ENCODE peak calls at places on chromosome 9, in ten cellular contexts. One of them, this sample, is unnamed.

GRCh38 chr9:134276463-134277245 is 49.6 kb upstream of the RXRA start:
- DNase-seq in mammary epithelial cell: no peak
- DNase-seq in activated CD4-positive, alpha-beta T cell treated with anti-CD3 and anti-CD28 coated beads for 24 hours: no peak
- DNase-seq in NCI-H1105: no peak
- DNase-seq in Panc1: no peak
- DNase-seq in heart right ventricle: no peak
- DNase-seq in NCI-H1048: no peak
- DNase-seq in posterior vena cava: no peak
- DNase-seq in GM12864: no peak
- DNase-seq in foreskin melanocyte: no peak
- DNase-seq in this sample: no peak

GRCh38 chr9:115992834-115993233 is 160.8 kb upstream of the PAPPA start:
- DNase-seq in mammary epithelial cell: peak; percentile 19
- DNase-seq in activated CD4-positive, alpha-beta T cell treated with anti-CD3 and anti-CD28 coated beads for 24 hours: no peak
- DNase-seq in NCI-H1105: no peak
- DNase-seq in Panc1: no peak
- DNase-seq in heart right ventricle: no peak
- DNase-seq in NCI-H1048: no peak
- DNase-seq in posterior vena cava: no peak
- DNase-seq in GM12864: no peak
- DNase-seq in foreskin melanocyte: no peak
- DNase-seq in this sample: no peak

GRCh38 chr9:90300901-90301688 is 341.5 kb downstream of the DIRAS2 start:
- DNase-seq in mammary epithelial cell: peak; percentile 86
- DNase-seq in activated CD4-positive, alpha-beta T cell treated with anti-CD3 and anti-CD28 coated beads for 24 hours: no peak
- DNase-seq in NCI-H1105: no peak
- DNase-seq in Panc1: peak; percentile 48
- DNase-seq in heart right ventricle: no peak
- DNase-seq in NCI-H1048: no peak
- DNase-seq in posterior vena cava: peak; percentile 81
- DNase-seq in GM12864: no peak
- DNase-seq in foreskin melanocyte: peak; percentile 70
- DNase-seq in this sample: no peak

GRCh38 chr9:134229466-134230091 is 65.2 kb upstream of the RNU6ATAC start:
- DNase-seq in mammary epithelial cell: no peak
- DNase-seq in activated CD4-positive, alpha-beta T cell treated with anti-CD3 and anti-CD28 coated beads for 24 hours: no peak
- DNase-seq in NCI-H1105: no peak
- DNase-seq in Panc1: no peak
- DNase-seq in heart right ventricle: no peak
- DNase-seq in NCI-H1048: no peak
- DNase-seq in posterior vena cava: no peak
- DNase-seq in GM12864: no peak
- DNase-seq in foreskin melanocyte: no peak
- DNase-seq in this sample: no peak

GRCh38 chr9:89418882-89419641 is 78.9 kb downstream of the SEMA4D start:
- DNase-seq in mammary epithelial cell: no peak
- DNase-seq in activated CD4-positive, alpha-beta T cell treated with anti-CD3 and anti-CD28 coated beads for 24 hours: no peak
- DNase-seq in NCI-H1105: no peak
- DNase-seq in Panc1: no peak
- DNase-seq in heart right ventricle: no peak
- DNase-seq in NCI-H1048: no peak
- DNase-seq in posterior vena cava: no peak
- DNase-seq in GM12864: no peak
- DNase-seq in foreskin melanocyte: no peak
- DNase-seq in this sample: no peak

GRCh38 chr9:120043448-120043847 is 536.5 kb downstream of the CDK5RAP2 start:
- DNase-seq in mammary epithelial cell: peak; percentile 11
- DNase-seq in activated CD4-positive, alpha-beta T cell treated with anti-CD3 and anti-CD28 coated beads for 24 hours: no peak
- DNase-seq in NCI-H1105: no peak
- DNase-seq in Panc1: no peak
- DNase-seq in heart right ventricle: no peak
- DNase-seq in NCI-H1048: no peak
- DNase-seq in posterior vena cava: no peak
- DNase-seq in GM12864: no peak
- DNase-seq in foreskin melanocyte: no peak
- DNase-seq in this sample: no peak

GRCh38 chr9:130181645-130182044 is 9.4 kb downstream of the NCS1 start:
- DNase-seq in mammary epithelial cell: no peak
- DNase-seq in activated CD4-positive, alpha-beta T cell treated with anti-CD3 and anti-CD28 coated beads for 24 hours: no peak
- DNase-seq in NCI-H1105: no peak
- DNase-seq in Panc1: no peak
- DNase-seq in heart right ventricle: no peak
- DNase-seq in NCI-H1048: no peak
- DNase-seq in posterior vena cava: peak; percentile 72
- DNase-seq in GM12864: no peak
- DNase-seq in foreskin melanocyte: no peak
- DNase-seq in this sample: no peak

GRCh38 chr9:96566401-96567202 is 53.0 kb downstream of the CDC14B start:
- DNase-seq in mammary epithelial cell: peak; percentile 51
- DNase-seq in activated CD4-positive, alpha-beta T cell treated with anti-CD3 and anti-CD28 coated beads for 24 hours: peak; percentile 51
- DNase-seq in NCI-H1105: peak; percentile 28
- DNase-seq in Panc1: no peak
- DNase-seq in heart right ventricle: peak; percentile 83
- DNase-seq in NCI-H1048: peak; percentile 25
- DNase-seq in posterior vena cava: peak; percentile 93
- DNase-seq in GM12864: peak; percentile 12
- DNase-seq in foreskin melanocyte: no peak
- DNase-seq in this sample: peak; percentile 92

GRCh38 chr9:4620046-4620765 is 41.9 kb upstream of the PLPP6 start:
- DNase-seq in mammary epithelial cell: peak; percentile 16
- DNase-seq in activated CD4-positive, alpha-beta T cell treated with anti-CD3 and anti-CD28 coated beads for 24 hours: no peak
- DNase-seq in NCI-H1105: no peak
- DNase-seq in Panc1: no peak
- DNase-seq in heart right ventricle: no peak
- DNase-seq in NCI-H1048: no peak
- DNase-seq in posterior vena cava: no peak
- DNase-seq in GM12864: no peak
- DNase-seq in foreskin melanocyte: no peak
- DNase-seq in this sample: no peak

GRCh38 chr9:37944671-37945481 is 40.9 kb upstream of the SLC25A51 start:
- DNase-seq in mammary epithelial cell: no peak
- DNase-seq in activated CD4-positive, alpha-beta T cell treated with anti-CD3 and anti-CD28 coated beads for 24 hours: no peak
- DNase-seq in NCI-H1105: no peak
- DNase-seq in Panc1: no peak
- DNase-seq in heart right ventricle: no peak
- DNase-seq in NCI-H1048: no peak
- DNase-seq in posterior vena cava: no peak
- DNase-seq in GM12864: no peak
- DNase-seq in foreskin melanocyte: peak; percentile 5
- DNase-seq in this sample: no peak

GRCh38 chr9:127572961-127573727 is 38.9 kb upstream of the STXBP1 start:
- DNase-seq in mammary epithelial cell: no peak
- DNase-seq in activated CD4-positive, alpha-beta T cell treated with anti-CD3 and anti-CD28 coated beads for 24 hours: no peak
- DNase-seq in NCI-H1105: no peak
- DNase-seq in Panc1: no peak
- DNase-seq in heart right ventricle: no peak
- DNase-seq in NCI-H1048: no peak
- DNase-seq in posterior vena cava: no peak
- DNase-seq in GM12864: no peak
- DNase-seq in foreskin melanocyte: no peak
- DNase-seq in this sample: no peak

GRCh38 chr9:88998911-88999310 is 7.6 kb downstream of the S1PR3 start:
- DNase-seq in mammary epithelial cell: no peak
- DNase-seq in activated CD4-positive, alpha-beta T cell treated with anti-CD3 and anti-CD28 coated beads for 24 hours: no peak
- DNase-seq in NCI-H1105: no peak
- DNase-seq in Panc1: no peak
- DNase-seq in heart right ventricle: peak; percentile 78
- DNase-seq in NCI-H1048: no peak
- DNase-seq in posterior vena cava: peak; percentile 94
- DNase-seq in GM12864: no peak
- DNase-seq in foreskin melanocyte: no peak
- DNase-seq in this sample: no peak

GRCh38 chr9:121895836-121896544 is 197.1 kb downstream of the TTLL11 start:
- DNase-seq in mammary epithelial cell: no peak
- DNase-seq in activated CD4-positive, alpha-beta T cell treated with anti-CD3 and anti-CD28 coated beads for 24 hours: no peak
- DNase-seq in NCI-H1105: no peak
- DNase-seq in Panc1: no peak
- DNase-seq in heart right ventricle: peak; percentile 24
- DNase-seq in NCI-H1048: no peak
- DNase-seq in posterior vena cava: no peak
- DNase-seq in GM12864: no peak
- DNase-seq in foreskin melanocyte: no peak
- DNase-seq in this sample: no peak

GRCh38 chr9:83706703-83707517 is 848 bp downstream of the UBQLN1 start:
- DNase-seq in mammary epithelial cell: peak; percentile 12
- DNase-seq in activated CD4-positive, alpha-beta T cell treated with anti-CD3 and anti-CD28 coated beads for 24 hours: peak; percentile 34
- DNase-seq in NCI-H1105: peak; percentile 24
- DNase-seq in Panc1: no peak
- DNase-seq in heart right ventricle: peak; percentile 44
- DNase-seq in NCI-H1048: no peak
- DNase-seq in posterior vena cava: peak; percentile 82
- DNase-seq in GM12864: no peak
- DNase-seq in foreskin melanocyte: no peak
- DNase-seq in this sample: peak; percentile 72

GRCh38 chr9:19030899-19031298 is 2.1 kb downstream of the SAXO1 start:
- DNase-seq in mammary epithelial cell: peak; percentile 21
- DNase-seq in activated CD4-positive, alpha-beta T cell treated with anti-CD3 and anti-CD28 coated beads for 24 hours: no peak
- DNase-seq in NCI-H1105: no peak
- DNase-seq in Panc1: no peak
- DNase-seq in heart right ventricle: no peak
- DNase-seq in NCI-H1048: no peak
- DNase-seq in posterior vena cava: no peak
- DNase-seq in GM12864: no peak
- DNase-seq in foreskin melanocyte: no peak
- DNase-seq in this sample: no peak

GRCh38 chr9:98736216-98736615 is 27.5 kb upstream of the GABBR2 start:
- DNase-seq in mammary epithelial cell: no peak
- DNase-seq in activated CD4-positive, alpha-beta T cell treated with anti-CD3 and anti-CD28 coated beads for 24 hours: no peak
- DNase-seq in NCI-H1105: no peak
- DNase-seq in Panc1: no peak
- DNase-seq in heart right ventricle: no peak
- DNase-seq in NCI-H1048: no peak
- DNase-seq in posterior vena cava: no peak
- DNase-seq in GM12864: no peak
- DNase-seq in foreskin melanocyte: no peak
- DNase-seq in this sample: no peak

GRCh38 chr9:7799234-7799933 is at the start of gene DMAC1:
- DNase-seq in mammary epithelial cell: peak; percentile 83
- DNase-seq in activated CD4-positive, alpha-beta T cell treated with anti-CD3 and anti-CD28 coated beads for 24 hours: peak; percentile 59
- DNase-seq in NCI-H1105: peak; percentile 78
- DNase-seq in Panc1: peak; percentile 42
- DNase-seq in heart right ventricle: peak; percentile 76
- DNase-seq in NCI-H1048: peak; percentile 68
- DNase-seq in posterior vena cava: peak; percentile 92
- DNase-seq in GM12864: peak; percentile 54
- DNase-seq in foreskin melanocyte: peak; percentile 73
- DNase-seq in this sample: peak; percentile 89

GRCh38 chr9:131234799-131235479 is 41.4 kb downstream of the FAM78A start:
- DNase-seq in mammary epithelial cell: no peak
- DNase-seq in activated CD4-positive, alpha-beta T cell treated with anti-CD3 and anti-CD28 coated beads for 24 hours: no peak
- DNase-seq in NCI-H1105: no peak
- DNase-seq in Panc1: no peak
- DNase-seq in heart right ventricle: no peak
- DNase-seq in NCI-H1048: no peak
- DNase-seq in posterior vena cava: peak; percentile 64
- DNase-seq in GM12864: no peak
- DNase-seq in foreskin melanocyte: no peak
- DNase-seq in this sample: no peak

GRCh38 chr9:93082841-93083411 is 13.1 kb upstream of the CARD19 start:
- DNase-seq in mammary epithelial cell: no peak
- DNase-seq in activated CD4-positive, alpha-beta T cell treated with anti-CD3 and anti-CD28 coated beads for 24 hours: no peak
- DNase-seq in NCI-H1105: no peak
- DNase-seq in Panc1: no peak
- DNase-seq in heart right ventricle: no peak
- DNase-seq in NCI-H1048: no peak
- DNase-seq in posterior vena cava: peak; percentile 65
- DNase-seq in GM12864: no peak
- DNase-seq in foreskin melanocyte: no peak
- DNase-seq in this sample: peak; percentile 70

GRCh38 chr9:87069690-87070089 is 122.4 kb upstream of the GAS1 start:
- DNase-seq in mammary epithelial cell: no peak
- DNase-seq in activated CD4-positive, alpha-beta T cell treated with anti-CD3 and anti-CD28 coated beads for 24 hours: no peak
- DNase-seq in NCI-H1105: no peak
- DNase-seq in Panc1: no peak
- DNase-seq in heart right ventricle: no peak
- DNase-seq in NCI-H1048: no peak
- DNase-seq in posterior vena cava: no peak
- DNase-seq in GM12864: no peak
- DNase-seq in foreskin melanocyte: no peak
- DNase-seq in this sample: no peak

GRCh38 chr9:93910196-93910595 is 45.0 kb downstream of the BARX1 start:
- DNase-seq in mammary epithelial cell: no peak
- DNase-seq in activated CD4-positive, alpha-beta T cell treated with anti-CD3 and anti-CD28 coated beads for 24 hours: no peak
- DNase-seq in NCI-H1105: no peak
- DNase-seq in Panc1: no peak
- DNase-seq in heart right ventricle: no peak
- DNase-seq in NCI-H1048: no peak
- DNase-seq in posterior vena cava: no peak
- DNase-seq in GM12864: no peak
- DNase-seq in foreskin melanocyte: no peak
- DNase-seq in this sample: no peak

GRCh38 chr9:114276908-114277821 is 45.7 kb upstream of the ORM1 start:
- DNase-seq in mammary epithelial cell: peak; percentile 69
- DNase-seq in activated CD4-positive, alpha-beta T cell treated with anti-CD3 and anti-CD28 coated beads for 24 hours: no peak
- DNase-seq in NCI-H1105: no peak
- DNase-seq in Panc1: no peak
- DNase-seq in heart right ventricle: no peak
- DNase-seq in NCI-H1048: no peak
- DNase-seq in posterior vena cava: peak; percentile 73
- DNase-seq in GM12864: no peak
- DNase-seq in foreskin melanocyte: no peak
- DNase-seq in this sample: peak; percentile 40

GRCh38 chr9:136644593-136645342 is 17.9 kb upstream of the EGFL7 start:
- DNase-seq in mammary epithelial cell: no peak
- DNase-seq in activated CD4-positive, alpha-beta T cell treated with anti-CD3 and anti-CD28 coated beads for 24 hours: peak; percentile 67
- DNase-seq in NCI-H1105: no peak
- DNase-seq in Panc1: no peak
- DNase-seq in heart right ventricle: peak; percentile 92
- DNase-seq in NCI-H1048: no peak
- DNase-seq in posterior vena cava: peak; percentile 93
- DNase-seq in GM12864: no peak
- DNase-seq in foreskin melanocyte: peak; percentile 46
- DNase-seq in this sample: peak; percentile 90

GRCh38 chr9:85425153-85425611 is 316.6 kb downstream of the AGTPBP1 start:
- DNase-seq in mammary epithelial cell: peak; percentile 27
- DNase-seq in activated CD4-positive, alpha-beta T cell treated with anti-CD3 and anti-CD28 coated beads for 24 hours: peak; percentile 7
- DNase-seq in NCI-H1105: peak; percentile 21
- DNase-seq in Panc1: peak; percentile 1
- DNase-seq in heart right ventricle: peak; percentile 47
- DNase-seq in NCI-H1048: peak; percentile 46
- DNase-seq in posterior vena cava: peak; percentile 86
- DNase-seq in GM12864: peak; percentile 13
- DNase-seq in foreskin melanocyte: no peak
- DNase-seq in this sample: peak; percentile 73

GRCh38 chr9:89658401-89658800 is 53.6 kb downstream of the GADD45G start:
- DNase-seq in mammary epithelial cell: no peak
- DNase-seq in activated CD4-positive, alpha-beta T cell treated with anti-CD3 and anti-CD28 coated beads for 24 hours: no peak
- DNase-seq in NCI-H1105: no peak
- DNase-seq in Panc1: no peak
- DNase-seq in heart right ventricle: no peak
- DNase-seq in NCI-H1048: no peak
- DNase-seq in posterior vena cava: no peak
- DNase-seq in GM12864: no peak
- DNase-seq in foreskin melanocyte: no peak
- DNase-seq in this sample: no peak

GRCh38 chr9:31908891-31909480 is 475.5 kb upstream of the ACO1 start:
- DNase-seq in mammary epithelial cell: peak; percentile 31
- DNase-seq in activated CD4-positive, alpha-beta T cell treated with anti-CD3 and anti-CD28 coated beads for 24 hours: no peak
- DNase-seq in NCI-H1105: no peak
- DNase-seq in Panc1: no peak
- DNase-seq in heart right ventricle: no peak
- DNase-seq in NCI-H1048: no peak
- DNase-seq in posterior vena cava: no peak
- DNase-seq in GM12864: no peak
- DNase-seq in foreskin melanocyte: peak; percentile 11
- DNase-seq in this sample: no peak

GRCh38 chr9:71822455-71822854 is 54.1 kb upstream of the CEMIP2 start:
- DNase-seq in mammary epithelial cell: no peak
- DNase-seq in activated CD4-positive, alpha-beta T cell treated with anti-CD3 and anti-CD28 coated beads for 24 hours: no peak
- DNase-seq in NCI-H1105: no peak
- DNase-seq in Panc1: no peak
- DNase-seq in heart right ventricle: no peak
- DNase-seq in NCI-H1048: no peak
- DNase-seq in posterior vena cava: no peak
- DNase-seq in GM12864: no peak
- DNase-seq in foreskin melanocyte: no peak
- DNase-seq in this sample: no peak

GRCh38 chr9:129399301-129399990 is 221.4 kb upstream of the IER5L start:
- DNase-seq in mammary epithelial cell: no peak
- DNase-seq in activated CD4-positive, alpha-beta T cell treated with anti-CD3 and anti-CD28 coated beads for 24 hours: no peak
- DNase-seq in NCI-H1105: no peak
- DNase-seq in Panc1: no peak
- DNase-seq in heart right ventricle: no peak
- DNase-seq in NCI-H1048: no peak
- DNase-seq in posterior vena cava: peak; percentile 59
- DNase-seq in GM12864: no peak
- DNase-seq in foreskin melanocyte: no peak
- DNase-seq in this sample: peak; percentile 48